ENCODE peak calls at places on chromosomes 5 and 9, in four cellular contexts. I is HepG2, M is K562, Q is WTC11. J is an unnamed sample.

GRCh38 chr5:159022178-159022556 is 77.5 kb downstream of the EBF1 start:
- DNase-seq in I (no peak), M (no peak), Q (no peak), J (peak)

GRCh38 chr9:84166828-84167400 is 173.6 kb downstream of the SLC28A3 start:
- DNase-seq in I (no peak), M (no peak), Q (no peak), J (no peak)

GRCh38 chr9:33256236-33256635 is 8.3 kb downstream of the BAG1 start:
- DNase-seq in I (no peak), M (no peak), Q (no peak), J (no peak)

GRCh38 chr5:14732991-14733390 is 68.5 kb downstream of the OTULIN start:
- DNase-seq in I (no peak), M (no peak), Q (no peak), J (no peak)

GRCh38 chr9:74496819-74497749 is at the start of gene RORB:
- DNase-seq in I (no peak), M (peak), Q (peak), J (peak)

GRCh38 chr5:32805966-32806626 is 95.0 kb downstream of the NPR3 start:
- DNase-seq in I (no peak), M (no peak), Q (no peak), J (no peak)

GRCh38 chr9:105385372-105385985 is 62.4 kb upstream of the FSD1L start:
- DNase-seq in I (no peak), M (peak), Q (no peak), J (no peak)

GRCh38 chr5:135625961-135626360 is 47.2 kb upstream of the CXCL14 start:
- DNase-seq in I (no peak), M (no peak), Q (no peak), J (no peak)

GRCh38 chr5:103120607-103121200 is 603 bp downstream of the PPIP5K2 start:
- DNase-seq in I (peak), M (peak), Q (no peak), J (peak)

GRCh38 chr9:95129651-95130291 is 187.7 kb downstream of the FANCC start:
- DNase-seq in I (peak), M (no peak), Q (no peak), J (no peak)

GRCh38 chr9:78986446-78986845 is 585.3 kb upstream of the TLE4 start:
- DNase-seq in I (no peak), M (no peak), Q (no peak), J (no peak)

GRCh38 chr5:58105836-58106235 is 354.1 kb downstream of the PLK2 start:
- DNase-seq in I (no peak), M (no peak), Q (no peak), J (no peak)
- TF ChIP-seq FOXJ3 in I (no peak), M (no peak), Q (no peak), J (no peak)

GRCh38 chr5:60583598-60583997 is 116.4 kb downstream of the DEPDC1B start:
- DNase-seq in I (no peak), M (no peak), Q (no peak), J (peak)
- TF ChIP-seq FOXJ3 in I (no peak), M (no peak), Q (no peak), J (no peak)

GRCh38 chr5:174999581-174999980 is 275.2 kb downstream of the MSX2 start:
- DNase-seq in I (no peak), M (no peak), Q (no peak), J (no peak)

GRCh38 chr5:174996941-174997340 is 272.6 kb downstream of the MSX2 start:
- DNase-seq in I (no peak), M (no peak), Q (no peak), J (no peak)

GRCh38 chr5:174997688-174998087 is 273.3 kb downstream of the MSX2 start:
- DNase-seq in I (no peak), M (no peak), Q (no peak), J (no peak)

GRCh38 chr5:174995827-174996226 is 271.4 kb downstream of the MSX2 start:
- DNase-seq in I (no peak), M (no peak), Q (no peak), J (no peak)

DNA sequence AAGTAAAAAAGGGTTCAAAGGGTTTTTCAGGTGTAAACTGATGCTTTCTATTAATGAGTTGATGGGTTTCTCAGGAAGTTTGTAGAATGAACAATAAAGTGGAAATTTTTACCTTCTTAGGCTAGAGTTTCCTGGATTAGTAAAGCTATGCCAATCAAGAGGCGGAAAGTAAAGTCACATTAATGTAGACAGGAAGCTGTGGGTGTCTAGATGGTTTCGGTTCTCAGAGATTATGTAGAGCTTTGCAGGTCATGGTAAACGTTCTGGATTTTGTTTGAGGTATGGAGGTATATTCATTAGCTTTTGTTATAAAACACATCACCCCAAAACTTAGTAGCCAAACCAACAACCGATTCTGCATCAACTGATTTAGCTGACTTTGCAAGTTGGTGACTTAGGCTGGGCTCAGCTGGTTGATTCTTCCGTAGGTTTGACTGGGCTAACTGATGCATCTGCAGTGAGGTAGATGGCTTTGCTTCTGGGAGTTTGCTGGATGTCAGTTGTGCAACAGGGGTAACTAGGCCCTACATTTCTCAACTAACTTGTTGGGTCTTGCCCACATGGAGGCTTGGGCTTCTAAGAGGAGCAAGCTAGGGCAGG is 273.8 kb downstream of the MSX2 start:
- DNase-seq in I (no peak), M (no peak), Q (no peak), J (no peak)
- TF ChIP-seq FOXJ3 in I (no peak), M (no peak), Q (no peak), J (no peak)

GRCh38 chr5:131810510-131811249 is 13.9 kb upstream of the FNIP1 start:
- DNase-seq in I (peak), M (peak), Q (peak), J (peak)
- TF ChIP-seq FOXJ3 in I (no peak), M (no peak), Q (no peak), J (no peak)

GRCh38 chr5:148956632-148957385 is 106.1 kb downstream of the SH3TC2 start:
- DNase-seq in I (no peak), M (no peak), Q (peak), J (no peak)

GRCh38 chr5:148962200-148962550 is 100.7 kb downstream of the SH3TC2 start:
- DNase-seq in I (no peak), M (no peak), Q (no peak), J (no peak)

GRCh38 chr5:148961261-148962199 is 101.3 kb downstream of the SH3TC2 start:
- DNase-seq in I (no peak), M (no peak), Q (no peak), J (no peak)

GRCh38 chr5:148960070-148960769 is 102.6 kb downstream of the SH3TC2 start:
- DNase-seq in I (no peak), M (no peak), Q (no peak), J (no peak)

GRCh38 chr5:148957591-148958202 is 105.2 kb downstream of the SH3TC2 start:
- DNase-seq in I (peak), M (peak), Q (peak), J (peak)
- TF ChIP-seq FOXJ3 in I (no peak), M (no peak), Q (no peak), J (no peak)

J was measured in SK-N-SH.